ENCODE peak calls at places on chromosomes 12 and 14, in six cellular contexts. One of them, this sample, is unnamed. For H3K36me3 and H3K4me1, the result is how much of the 10 kb centered on the place peaks cover.

GRCh38 chr14:102141797-102142196 is 2.1 kb downstream of the WDR20 start:
- DNase-seq in Panc1: no peak
- DNase-seq in spleen: no peak
- DNase-seq in aorta: no peak
- DNase-seq in GM23248: no peak
- DNase-seq in small intestine: no peak
- DNase-seq in this sample: no peak

GRCh38 chr12:84201976-84202375 is 710.6 kb downstream of the SLC6A15 start:
- DNase-seq in spleen: no peak
- DNase-seq in GM23248: no peak
- DNase-seq in aorta: no peak
- DNase-seq in small intestine: no peak
- DNase-seq in Panc1: no peak
- DNase-seq in this sample: no peak

GRCh38 chr12:38880288-38880687 is 25.1 kb downstream of the CPNE8 start:
- DNase-seq in spleen: no peak
- DNase-seq in small intestine: no peak
- DNase-seq in aorta: no peak
- DNase-seq in GM23248: no peak
- DNase-seq in Panc1: no peak
- DNase-seq in this sample: no peak

GRCh38 chr12:131829795-131830334 is 1.7 kb downstream of the MMP17 start:
- DNase-seq in aorta: peak
- DNase-seq in GM23248: peak
- DNase-seq in spleen: no peak
- DNase-seq in small intestine: no peak
- DNase-seq in Panc1: no peak
- DNase-seq in this sample: no peak

GRCh38 chr12:111319600-111320232 is 49.2 kb downstream of the PHETA1 start:
- DNase-seq in aorta: no peak
- DNase-seq in GM23248: no peak
- DNase-seq in Panc1: no peak
- DNase-seq in spleen: no peak
- DNase-seq in small intestine: no peak
- DNase-seq in this sample: no peak

GRCh38 chr14:18656627-18657026 is 55.7 kb downstream of the OR11H12 start:
- DNase-seq in Panc1: no peak
- DNase-seq in small intestine: no peak
- DNase-seq in spleen: no peak
- DNase-seq in aorta: no peak
- DNase-seq in GM23248: no peak
- DNase-seq in this sample: no peak

GRCh38 chr14:100588671-100589070 is 1.5 kb upstream of the BEGAIN start:
- DNase-seq in aorta: no peak
- DNase-seq in Panc1: no peak
- DNase-seq in spleen: peak
- DNase-seq in small intestine: no peak
- DNase-seq in GM23248: no peak
- DNase-seq in this sample: no peak

GRCh38 chr12:97159397-97159796 is 252.3 kb downstream of the NEDD1 start:
- DNase-seq in Panc1: no peak
- DNase-seq in small intestine: no peak
- DNase-seq in spleen: no peak
- DNase-seq in aorta: no peak
- DNase-seq in GM23248: no peak
- DNase-seq in this sample: no peak

GRCh38 chr14:50714452-50715073 is 46.5 kb upstream of the SAV1 start:
- DNase-seq in small intestine: peak
- DNase-seq in GM23248: peak
- DNase-seq in spleen: no peak
- DNase-seq in aorta: no peak
- DNase-seq in Panc1: no peak
- DNase-seq in this sample: no peak

GRCh38 chr12:109467978-109468676 is 9.0 kb downstream of the KCTD10 start:
- DNase-seq in spleen: no peak
- DNase-seq in aorta: no peak
- DNase-seq in GM23248: peak
- DNase-seq in Panc1: no peak
- DNase-seq in small intestine: no peak
- DNase-seq in this sample: no peak

DNA sequence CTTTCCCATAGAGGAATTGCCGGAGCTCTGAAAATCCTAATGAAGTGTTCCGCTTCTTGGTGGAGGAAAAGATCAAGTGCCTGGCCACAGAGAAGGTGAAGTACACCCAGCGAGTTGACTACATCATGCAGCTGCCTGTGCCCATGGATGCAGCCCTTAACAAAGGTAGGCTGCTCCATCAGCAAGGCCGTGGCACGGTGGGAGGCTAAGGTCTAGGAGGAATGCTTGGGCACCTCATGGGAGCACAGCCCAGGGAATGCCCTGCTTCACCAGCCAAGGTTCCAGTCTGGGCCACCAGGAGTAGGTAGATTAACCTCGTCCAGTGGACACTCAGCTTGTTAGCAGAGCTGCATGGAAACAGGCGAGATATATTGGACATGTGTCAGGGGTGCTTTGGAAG is 6.4 kb upstream of the TPI1 start:
- DNase-seq in spleen: no peak
- DNase-seq in aorta: no peak
- DNase-seq in small intestine: no peak
- DNase-seq in GM23248: no peak
- DNase-seq in Panc1: no peak
- DNase-seq in this sample: no peak
- H3K36me3 ChIP-seq in spleen: half or more
- H3K36me3 ChIP-seq in aorta: under half
- H3K36me3 ChIP-seq in small intestine: under half
- H3K36me3 ChIP-seq in GM23248: under half
- H3K36me3 ChIP-seq in Panc1: under half
- H3K36me3 ChIP-seq in this sample: half or more

GRCh38 chr14:103548463-103549351 is 13.8 kb downstream of the BAG5 start:
- DNase-seq in spleen: peak
- DNase-seq in small intestine: no peak
- DNase-seq in GM23248: no peak
- DNase-seq in aorta: peak
- DNase-seq in Panc1: no peak
- DNase-seq in this sample: no peak
- H3K4me1 ChIP-seq in spleen: under half
- H3K4me1 ChIP-seq in small intestine: under half
- H3K4me1 ChIP-seq in GM23248: under half
- H3K4me1 ChIP-seq in aorta: under half
- H3K4me1 ChIP-seq in Panc1: under half
- H3K4me1 ChIP-seq in this sample: under half

GRCh38 chr12:9098463-9099026 is 17.2 kb downstream of the A2M start:
- DNase-seq in aorta: no peak
- DNase-seq in spleen: no peak
- DNase-seq in GM23248: no peak
- DNase-seq in Panc1: no peak
- DNase-seq in small intestine: no peak
- DNase-seq in this sample: no peak

GRCh38 chr12:9098115-9098452 is 17.6 kb downstream of the A2M start:
- DNase-seq in Panc1: no peak
- DNase-seq in GM23248: no peak
- DNase-seq in spleen: no peak
- DNase-seq in small intestine: no peak
- DNase-seq in aorta: no peak
- DNase-seq in this sample: no peak

GRCh38 chr12:9094512-9095206 is 21.1 kb downstream of the A2M start:
- DNase-seq in spleen: no peak
- DNase-seq in Panc1: no peak
- DNase-seq in small intestine: no peak
- DNase-seq in aorta: no peak
- DNase-seq in GM23248: no peak
- DNase-seq in this sample: no peak

GRCh38 chr12:9096563-9097176 is 19.0 kb downstream of the A2M start:
- DNase-seq in aorta: no peak
- DNase-seq in Panc1: no peak
- DNase-seq in small intestine: no peak
- DNase-seq in GM23248: no peak
- DNase-seq in spleen: no peak
- DNase-seq in this sample: no peak

DNA sequence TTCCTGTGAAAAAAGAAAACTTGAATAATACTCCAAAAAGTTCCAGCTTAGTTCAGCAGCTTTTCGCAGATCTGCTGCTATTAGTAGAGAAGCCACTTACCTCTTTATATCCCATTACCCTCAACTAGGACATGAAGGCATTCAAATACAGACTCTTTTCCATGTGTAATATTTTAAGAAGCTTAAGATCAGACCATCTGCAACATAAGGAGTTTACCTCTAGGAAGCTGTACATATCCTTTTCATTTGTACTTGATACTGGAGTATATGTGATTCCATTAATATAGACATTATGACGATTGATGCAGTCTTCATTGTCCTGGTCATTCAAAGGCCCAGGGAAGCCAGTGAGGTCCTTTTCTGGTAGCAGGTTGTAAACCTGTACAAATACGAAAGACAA is 20.4 kb downstream of the A2M start:
- DNase-seq in aorta: no peak
- DNase-seq in Panc1: no peak
- DNase-seq in spleen: no peak
- DNase-seq in small intestine: no peak
- DNase-seq in GM23248: no peak
- DNase-seq in this sample: no peak
- H3K36me3 ChIP-seq in aorta: under half
- H3K36me3 ChIP-seq in Panc1: under half
- H3K36me3 ChIP-seq in spleen: under half
- H3K36me3 ChIP-seq in small intestine: under half
- H3K36me3 ChIP-seq in GM23248: under half
- H3K36me3 ChIP-seq in this sample: under half

GRCh38 chr12:124389537-124390441 is 94.9 kb downstream of the RFLNA start:
- DNase-seq in Panc1: no peak
- DNase-seq in GM23248: no peak
- DNase-seq in aorta: no peak
- DNase-seq in small intestine: peak
- DNase-seq in spleen: no peak
- DNase-seq in this sample: no peak
- H3K4me1 ChIP-seq in Panc1: half or more
- H3K4me1 ChIP-seq in GM23248: half or more
- H3K4me1 ChIP-seq in aorta: under half
- H3K4me1 ChIP-seq in small intestine: under half
- H3K4me1 ChIP-seq in spleen: half or more
- H3K4me1 ChIP-seq in this sample: under half